ENCODE peak calls at places on chromosomes 7 and 10, in five cellular contexts. One of them, this sample, is unnamed.

GRCh38 chr10:80204193-80204714 is 1.1 kb downstream of the ANXA11 start:
- DNase-seq in HT1080: no peak
- DNase-seq in HT-29: peak; percentile 81
- DNase-seq in stimulated activated CD4-positive, alpha-beta T cell treated with anti-CD3 and anti-CD28 coated beads, TNF-alpha, amount 100 ng/mL, for 4 hours: no peak
- DNase-seq in activated CD4-positive, alpha-beta T cell treated with anti-CD3 and anti-CD28 coated beads, Interleukin-2, amount 50 U/mL, for 24 hours: no peak
- DNase-seq in this sample: peak; percentile 72

GRCh38 chr7:36460811-36461429 is 71.3 kb downstream of the ANLN start:
- DNase-seq in HT1080: no peak
- DNase-seq in HT-29: no peak
- DNase-seq in stimulated activated CD4-positive, alpha-beta T cell treated with anti-CD3 and anti-CD28 coated beads, TNF-alpha, amount 100 ng/mL, for 4 hours: no peak
- DNase-seq in activated CD4-positive, alpha-beta T cell treated with anti-CD3 and anti-CD28 coated beads, Interleukin-2, amount 50 U/mL, for 24 hours: no peak
- DNase-seq in this sample: no peak

GRCh38 chr10:62543981-62544380 is 169.8 kb downstream of the ZNF365 start:
- DNase-seq in HT1080: no peak
- DNase-seq in HT-29: no peak
- DNase-seq in stimulated activated CD4-positive, alpha-beta T cell treated with anti-CD3 and anti-CD28 coated beads, TNF-alpha, amount 100 ng/mL, for 4 hours: no peak
- DNase-seq in activated CD4-positive, alpha-beta T cell treated with anti-CD3 and anti-CD28 coated beads, Interleukin-2, amount 50 U/mL, for 24 hours: no peak
- DNase-seq in this sample: no peak

GRCh38 chr7:967361-968082 is 7.8 kb downstream of the COX19 start:
- DNase-seq in HT1080: no peak
- DNase-seq in HT-29: no peak
- DNase-seq in stimulated activated CD4-positive, alpha-beta T cell treated with anti-CD3 and anti-CD28 coated beads, TNF-alpha, amount 100 ng/mL, for 4 hours: no peak
- DNase-seq in activated CD4-positive, alpha-beta T cell treated with anti-CD3 and anti-CD28 coated beads, Interleukin-2, amount 50 U/mL, for 24 hours: no peak
- DNase-seq in this sample: no peak

GRCh38 chr7:155845226-155845625 is 33.0 kb upstream of the SHH start:
- DNase-seq in HT1080: no peak
- DNase-seq in HT-29: no peak
- DNase-seq in stimulated activated CD4-positive, alpha-beta T cell treated with anti-CD3 and anti-CD28 coated beads, TNF-alpha, amount 100 ng/mL, for 4 hours: no peak
- DNase-seq in activated CD4-positive, alpha-beta T cell treated with anti-CD3 and anti-CD28 coated beads, Interleukin-2, amount 50 U/mL, for 24 hours: no peak
- DNase-seq in this sample: no peak

GRCh38 chr7:7761340-7761973 is 43.0 kb upstream of the RPA3 start:
- DNase-seq in HT1080: peak; percentile 62
- DNase-seq in HT-29: peak; percentile 62
- DNase-seq in stimulated activated CD4-positive, alpha-beta T cell treated with anti-CD3 and anti-CD28 coated beads, TNF-alpha, amount 100 ng/mL, for 4 hours: no peak
- DNase-seq in activated CD4-positive, alpha-beta T cell treated with anti-CD3 and anti-CD28 coated beads, Interleukin-2, amount 50 U/mL, for 24 hours: no peak
- DNase-seq in this sample: no peak

GRCh38 chr7:157193274-157193673 is 54.5 kb downstream of the UBE3C start:
- DNase-seq in HT1080: no peak
- DNase-seq in HT-29: peak; percentile 26
- DNase-seq in stimulated activated CD4-positive, alpha-beta T cell treated with anti-CD3 and anti-CD28 coated beads, TNF-alpha, amount 100 ng/mL, for 4 hours: no peak
- DNase-seq in activated CD4-positive, alpha-beta T cell treated with anti-CD3 and anti-CD28 coated beads, Interleukin-2, amount 50 U/mL, for 24 hours: no peak
- DNase-seq in this sample: no peak

GRCh38 chr10:114181971-114182370 is 2.8 kb downstream of the TDRD1 start:
- DNase-seq in HT1080: no peak
- DNase-seq in HT-29: peak; percentile 47
- DNase-seq in stimulated activated CD4-positive, alpha-beta T cell treated with anti-CD3 and anti-CD28 coated beads, TNF-alpha, amount 100 ng/mL, for 4 hours: no peak
- DNase-seq in activated CD4-positive, alpha-beta T cell treated with anti-CD3 and anti-CD28 coated beads, Interleukin-2, amount 50 U/mL, for 24 hours: no peak
- DNase-seq in this sample: no peak

GRCh38 chr10:13349776-13350274 is 1.7 kb upstream of the SEPHS1 start:
- DNase-seq in HT1080: peak; percentile 51
- DNase-seq in HT-29: peak; percentile 49
- DNase-seq in stimulated activated CD4-positive, alpha-beta T cell treated with anti-CD3 and anti-CD28 coated beads, TNF-alpha, amount 100 ng/mL, for 4 hours: no peak
- DNase-seq in activated CD4-positive, alpha-beta T cell treated with anti-CD3 and anti-CD28 coated beads, Interleukin-2, amount 50 U/mL, for 24 hours: peak; percentile 12
- DNase-seq in this sample: peak; percentile 93

GRCh38 chr10:3162533-3162932 is 10.0 kb downstream of the PITRM1 start:
- DNase-seq in HT1080: no peak
- DNase-seq in HT-29: no peak
- DNase-seq in stimulated activated CD4-positive, alpha-beta T cell treated with anti-CD3 and anti-CD28 coated beads, TNF-alpha, amount 100 ng/mL, for 4 hours: no peak
- DNase-seq in activated CD4-positive, alpha-beta T cell treated with anti-CD3 and anti-CD28 coated beads, Interleukin-2, amount 50 U/mL, for 24 hours: no peak
- DNase-seq in this sample: peak; percentile 25